ENCODE peak calls at places on chromosomes 1 and 21, in six cellular contexts. U is K562, L is HepG2, J is H1, P is SK-N-SH, F is GM12878. B is an unnamed sample.

GRCh38 chr1:103170608-103171007 is 62.3 kb upstream of the COL11A1 start:
- DNase-seq in J (no peak), P (no peak), F (no peak), L (no peak), U (no peak), B (peak; percentile 62)

GRCh38 chr1:167486090-167486824 is 32.1 kb downstream of the CD247 start:
- DNase-seq in L (no peak), J (no peak), F (no peak), P (no peak), U (no peak), B (no peak)

GRCh38 chr1:85607126-85607912 is 26.8 kb downstream of the CCN1 start:
- DNase-seq in J (peak; percentile 77), F (no peak), P (no peak), U (no peak), L (peak; percentile 85), B (no peak)

GRCh38 chr1:39499668-39500067 is 8.2 kb downstream of the BMP8A start:
- DNase-seq in P (no peak), U (no peak), J (no peak), F (no peak), L (peak; percentile 24), B (no peak)

GRCh38 chr1:200977071-200977754 is 46.3 kb downstream of the KIF21B start:
- DNase-seq in F (no peak), P (no peak), L (no peak), J (no peak), U (no peak), B (no peak)

GRCh38 chr1:26864610-26865480 is 1.9 kb downstream of the SFN start:
- DNase-seq in J (peak; percentile 97), L (peak; percentile 93), P (peak; percentile 97), U (peak; percentile 99), F (peak; percentile 91), B (peak; percentile 95)

GRCh38 chr1:102174259-102174863 is 177.6 kb upstream of the OLFM3 start:
- DNase-seq in J (peak; percentile 54), L (peak; percentile 3), F (no peak), U (peak; percentile 3), P (no peak), B (no peak)

GRCh38 chr1:229582011-229582694 is 23.6 kb upstream of the ABCB10 start:
- DNase-seq in P (no peak), J (no peak), U (no peak), F (no peak), L (peak; percentile 50), B (peak; percentile 53)

GRCh38 chr1:203926025-203926540 is 64.7 kb downstream of the SNRPE start:
- DNase-seq in J (no peak), L (no peak), U (peak; percentile 17), P (no peak), F (no peak), B (no peak)

GRCh38 chr1:145891143-145891542 is 5.5 kb upstream of the ANKRD35 start:
- DNase-seq in J (no peak), P (no peak), U (no peak), L (peak; percentile 36), F (no peak), B (no peak)

GRCh38 chr1:223403184-223403815 is 10.1 kb downstream of the CCDC185 start:
- DNase-seq in J (no peak), P (no peak), U (peak; percentile 44), L (no peak), F (no peak), B (no peak)

GRCh38 chr1:13699510-13699909 is 478 bp upstream of the PRDM2 start:
- DNase-seq in U (no peak), F (no peak), L (no peak), P (no peak), J (peak; percentile 48), B (no peak)

GRCh38 chr1:25477448-25478034 is 46.8 kb downstream of the MACO1 start:
- DNase-seq in F (no peak), L (no peak), P (no peak), J (no peak), U (peak; percentile 84), B (no peak)

GRCh38 chr1:197106869-197107268 is 39.6 kb downstream of the ASPM start:
- DNase-seq in P (no peak), F (no peak), J (no peak), L (no peak), U (no peak), B (no peak)

GRCh38 chr1:229803601-229804217 is 177.7 kb downstream of the URB2 start:
- DNase-seq in L (no peak), U (no peak), P (no peak), J (no peak), F (no peak), B (no peak)

DNA sequence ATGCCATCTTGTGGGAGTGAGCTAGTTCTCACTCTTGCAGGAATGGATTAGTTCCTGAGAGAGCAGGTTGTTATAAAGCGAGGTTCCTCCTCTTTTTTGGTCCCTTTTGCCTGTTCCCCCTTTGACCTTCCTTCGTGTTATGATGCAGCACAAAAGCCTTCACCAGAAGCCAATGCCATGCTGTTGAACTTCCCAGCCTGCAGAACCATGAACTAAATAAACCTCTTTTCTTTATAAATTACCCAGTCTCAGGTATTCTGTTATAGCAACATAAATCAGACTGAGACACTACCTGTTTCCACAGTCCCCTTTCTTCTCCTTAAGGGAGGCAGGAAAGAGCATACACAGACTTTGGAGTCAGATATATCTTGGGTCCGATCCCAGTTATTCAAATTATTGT is 25.6 kb downstream of the DISP3 start:
- DNase-seq in P (no peak), U (no peak), L (no peak), J (no peak), F (no peak), B (no peak)
- TF ChIP-seq GABPA in P (no peak), U (no peak), L (no peak), J (no peak), F (no peak), B (no peak)

GRCh38 chr1:238558156-238558555 is 667.4 kb upstream of the ZP4 start:
- DNase-seq in U (no peak), J (no peak), P (no peak), L (no peak), F (no peak), B (no peak)
- TF ChIP-seq GABPA in U (no peak), J (no peak), P (no peak), L (no peak), F (no peak), B (no peak)

GRCh38 chr1:21290546-21290944 is 282 bp upstream of the ECE1 start:
- DNase-seq in J (no peak), L (no peak), U (no peak), F (peak; percentile 43), P (no peak), B (no peak)
- TF ChIP-seq GABPA in J (no peak), L (no peak), U (no peak), F (no peak), P (no peak), B (no peak)

DNA sequence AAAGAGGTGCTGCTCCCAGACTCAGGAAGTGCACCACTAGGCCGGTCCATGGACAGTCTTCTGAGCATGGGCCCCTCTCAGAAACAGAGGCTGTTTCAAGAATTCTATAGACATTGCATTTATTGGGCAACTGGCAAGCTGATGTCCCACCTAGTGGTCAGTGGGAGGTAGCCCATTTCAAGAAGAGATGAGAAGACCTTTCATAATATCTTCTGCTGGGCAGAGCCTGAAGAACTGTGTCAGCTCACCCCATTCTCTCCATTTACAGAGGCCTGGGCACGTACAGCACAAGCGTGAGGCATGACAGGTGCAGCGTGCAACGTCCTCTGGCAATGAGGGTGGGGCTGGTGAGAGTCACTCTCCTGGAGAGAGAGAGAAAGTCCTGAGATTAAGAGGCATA is 216.0 kb downstream of the DYRK1A start:
- DNase-seq in J (no peak), L (peak; percentile 57), U (peak; percentile 78), F (no peak), P (peak; percentile 61), B (no peak)
- TF ChIP-seq GABPA in J (no peak), L (no peak), U (no peak), F (no peak), P (no peak), B (no peak)

DNA sequence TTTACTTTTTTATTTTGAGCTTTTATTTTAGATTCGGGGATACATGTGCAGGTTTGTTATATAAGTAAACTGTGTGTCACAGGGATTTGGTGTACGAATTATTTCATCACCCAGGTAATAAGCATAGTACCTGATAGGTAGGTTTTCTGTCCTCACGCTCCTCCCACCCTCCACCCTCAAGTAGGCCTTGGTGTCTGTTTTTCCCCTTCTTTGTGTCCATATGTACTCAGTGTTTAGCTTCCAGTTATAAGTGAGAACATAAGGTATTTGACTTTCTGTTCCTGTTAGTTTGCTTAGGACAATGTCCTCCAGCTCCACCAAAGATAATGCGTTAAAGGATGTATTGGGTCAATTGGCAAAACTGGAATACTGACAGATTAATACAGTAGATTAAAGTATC is 5.8 kb downstream of the ATP1A4 start:
- DNase-seq in U (no peak), F (no peak), J (no peak), P (no peak), L (no peak), B (no peak)
- TF ChIP-seq GABPA in U (no peak), F (no peak), J (no peak), P (no peak), L (no peak), B (no peak)

GRCh38 chr1:233038581-233038980 is 88.2 kb downstream of the NTPCR start:
- DNase-seq in U (no peak), L (no peak), P (peak; percentile 22), J (no peak), F (no peak), B (no peak)

GRCh38 chr1:233034845-233035244 is 84.4 kb downstream of the NTPCR start:
- DNase-seq in J (no peak), P (no peak), F (no peak), L (no peak), U (peak; percentile 3), B (no peak)

GRCh38 chr1:233032916-233033315 is 82.5 kb downstream of the NTPCR start:
- DNase-seq in L (no peak), F (no peak), J (no peak), U (no peak), P (no peak), B (no peak)

GRCh38 chr1:233033366-233033765 is 83.0 kb downstream of the NTPCR start:
- DNase-seq in J (no peak), U (no peak), L (no peak), P (no peak), F (no peak), B (no peak)
- TF ChIP-seq GABPA in J (no peak), U (no peak), L (no peak), P (no peak), F (no peak), B (no peak)

B was measured in HL-60.